ENCODE peak calls at places on chromosomes 1 and 21, in six cellular contexts. W, N, A, R, S and E are unnamed samples.

GRCh38 chr1:89889336-89889640 is 68.5 kb downstream of the LRRC8D start:
- DNase-seq in W (no peak), N (no peak), A (no peak), R (no peak), S (no peak), E (no peak)

GRCh38 chr1:44775930-44776748 is 799 bp downstream of the RPS8 start:
- DNase-seq in W (no peak), N (peak; percentile 74), A (no peak), R (peak; percentile 48), S (peak; percentile 62), E (no peak)

GRCh38 chr1:172642970-172643369 is 15.9 kb upstream of the FASLG start:
- DNase-seq in W (peak; percentile 28), N (no peak), A (no peak), R (no peak), S (no peak), E (peak; percentile 55)

GRCh38 chr1:54095543-54096286 is 42.3 kb downstream of the TCEANC2 start:
- DNase-seq in W (no peak), N (no peak), A (no peak), R (no peak), S (no peak), E (no peak)

GRCh38 chr1:115062542-115063004 is 26.7 kb downstream of the TSPAN2 start:
- DNase-seq in W (no peak), N (peak; percentile 96), A (peak; percentile 74), R (peak; percentile 87), S (peak; percentile 80), E (no peak)

GRCh38 chr1:169550294-169550693 is 36.0 kb downstream of the F5 start:
- DNase-seq in W (peak; percentile 77), N (no peak), A (no peak), R (no peak), S (no peak), E (peak; percentile 58)

GRCh38 chr1:215517441-215517891 is 49.6 kb upstream of the KCTD3 start:
- DNase-seq in W (peak; percentile 18), N (no peak), A (no peak), R (no peak), S (no peak), E (peak; percentile 28)

GRCh38 chr21:45130324-45130774 is 56.0 kb downstream of the ADARB1 start:
- DNase-seq in W (peak; percentile 80), N (no peak), A (no peak), R (no peak), S (no peak), E (peak; percentile 18)

GRCh38 chr1:20380616-20381035 is 90.0 kb downstream of the VWA5B1 start:
- DNase-seq in W (peak; percentile 76), N (no peak), A (no peak), R (no peak), S (no peak), E (peak; percentile 24)

GRCh38 chr1:55714230-55714629 is 499.1 kb upstream of the USP24 start:
- DNase-seq in W (no peak), N (no peak), A (no peak), R (no peak), S (no peak), E (no peak)

GRCh38 chr1:159090566-159091546 is 14.3 kb upstream of the AIM2 start:
- DNase-seq in W (peak; percentile 38), N (no peak), A (no peak), R (no peak), S (no peak), E (no peak)

GRCh38 chr1:12302798-12303447 is 73.1 kb downstream of the VPS13D start:
- DNase-seq in W (no peak), N (no peak), A (no peak), R (no peak), S (no peak), E (no peak)

GRCh38 chr1:178945763-178946266 is 74.9 kb upstream of the ANGPTL1 start:
- DNase-seq in W (no peak), N (no peak), A (no peak), R (no peak), S (no peak), E (no peak)

GRCh38 chr1:77370161-77370560 is 88.3 kb downstream of the AK5 start:
- DNase-seq in W (no peak), N (no peak), A (no peak), R (no peak), S (no peak), E (no peak)

GRCh38 chr1:176691251-176692228 is 228.6 kb downstream of the PAPPA2 start:
- DNase-seq in W (peak; percentile 49), N (no peak), A (no peak), R (no peak), S (no peak), E (peak; percentile 65)

GRCh38 chr21:42218836-42219605 is at the start of gene ABCG1:
- DNase-seq in W (peak; percentile 33), N (peak; percentile 83), A (no peak), R (no peak), S (peak; percentile 83), E (no peak)